ENCODE peak calls at places on chromosomes 16 and 17, in five cellular contexts. O is H1, T is IMR-90, G is mesenchymal stem cell, U is trophoblast cell. D is an unnamed sample.

GRCh38 chr17:32486091-32486700 is 597 bp upstream of the CDK5R1 start:
- DNase-seq in O (no peak), T (peak), G (peak), U (peak), D (peak)

GRCh38 chr16:8739989-8740704 is 57.3 kb downstream of the TMEM186 start:
- DNase-seq in O (no peak), T (no peak), G (no peak), U (peak), D (no peak)

GRCh38 chr17:80454557-80455327 is 21.7 kb downstream of the NPTX1 start:
- DNase-seq in O (peak), T (peak), G (peak), U (peak), D (peak)

GRCh38 chr16:66521951-66522771 is 27.8 kb downstream of the TK2 start:
- DNase-seq in O (no peak), T (peak), G (peak), U (peak), D (no peak)

GRCh38 chr17:45368661-45369060 is 51.8 kb upstream of the MAP3K14 start:
- DNase-seq in O (no peak), T (peak), G (peak), U (no peak), D (no peak)

GRCh38 chr17:28347261-28347891 is 10.0 kb downstream of the POLDIP2 start:
- DNase-seq in O (no peak), T (peak), G (peak), U (peak), D (no peak)

GRCh38 chr16:14172200-14172805 is 101.2 kb downstream of the MRTFB start:
- DNase-seq in O (no peak), T (peak), G (peak), U (peak), D (no peak)

GRCh38 chr16:29811896-29812665 is at the start of gene PRRT2:
- DNase-seq in O (no peak), T (peak), G (peak), U (peak), D (peak)

GRCh38 chr17:32525116-32525515 is 38.3 kb downstream of the CDK5R1 start:
- DNase-seq in O (no peak), T (peak), G (peak), U (peak), D (no peak)

GRCh38 chr17:60039096-60039495 is 39.6 kb downstream of the HEATR6 start:
- DNase-seq in O (no peak), T (no peak), G (no peak), U (peak), D (no peak)

GRCh38 chr16:86354641-86355040 is 155.7 kb upstream of the FOXF1 start:
- DNase-seq in O (no peak), T (peak), G (peak), U (no peak), D (no peak)

GRCh38 chr17:81890447-81891302 is 711 bp downstream of the ALYREF start:
- DNase-seq in O (no peak), T (no peak), G (peak), U (peak), D (no peak)

GRCh38 chr17:65360961-65361552 is 200.4 kb downstream of the AXIN2 start:
- DNase-seq in O (no peak), T (no peak), G (no peak), U (no peak), D (no peak)

GRCh38 chr17:57086069-57086930 is 1.3 kb downstream of the AKAP1 start:
- DNase-seq in O (no peak), T (peak), G (peak), U (peak), D (peak)

GRCh38 chr16:31876955-31877828 is 3.6 kb downstream of the ZNF267 start:
- DNase-seq in O (no peak), T (peak), G (peak), U (peak), D (no peak)

GRCh38 chr17:74132354-74132753 is 71.1 kb upstream of the RPL38 start:
- DNase-seq in O (no peak), T (no peak), G (no peak), U (no peak), D (no peak)

GRCh38 chr17:45952814-45953320 is 46.2 kb upstream of the STH start:
- DNase-seq in O (no peak), T (no peak), G (no peak), U (no peak), D (no peak)

GRCh38 chr17:61837175-61838051 is 25.9 kb downstream of the BRIP1 start:
- DNase-seq in O (no peak), T (peak), G (peak), U (peak), D (peak)

GRCh38 chr17:43588664-43589435 is 42.7 kb upstream of the ETV4 start:
- DNase-seq in O (no peak), T (no peak), G (no peak), U (no peak), D (no peak)

GRCh38 chr16:49608801-49609200 is 235.2 kb downstream of the C16orf78 start:
- DNase-seq in O (no peak), T (peak), G (peak), U (peak), D (no peak)

GRCh38 chr17:17911003-17911613 is 61.1 kb downstream of the TOM1L2 start:
- DNase-seq in O (no peak), T (no peak), G (no peak), U (no peak), D (no peak)

GRCh38 chr16:1012722-1013592 is 31.4 kb downstream of the SOX8 start:
- DNase-seq in O (no peak), T (no peak), G (no peak), U (no peak), D (no peak)

DNA sequence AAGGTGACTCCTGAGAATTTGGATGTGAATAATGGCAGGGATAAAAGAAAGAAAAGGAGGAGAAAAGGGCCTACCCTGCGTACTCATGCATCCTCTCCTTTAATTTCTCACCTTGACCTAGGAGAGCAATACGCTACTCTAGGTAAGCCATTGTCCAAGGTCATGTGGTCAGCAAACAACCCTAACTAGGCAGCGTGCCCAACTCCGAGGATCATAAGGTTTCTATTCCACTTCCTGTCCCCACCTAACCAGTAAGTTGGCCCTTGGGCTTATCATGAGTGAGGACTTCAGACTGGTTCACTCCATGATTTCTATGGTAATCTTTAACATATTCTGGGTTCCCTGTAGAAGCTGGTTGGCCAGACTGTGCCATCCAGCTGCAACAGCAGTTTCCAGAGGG is 315.1 kb upstream of the CCL2 start:
- DNase-seq in O (no peak), T (no peak), G (no peak), U (no peak), D (no peak)
- H3K23ac ChIP-seq in O (no peak), T (no peak), G (no peak), U (no peak), D (no peak)

DNA sequence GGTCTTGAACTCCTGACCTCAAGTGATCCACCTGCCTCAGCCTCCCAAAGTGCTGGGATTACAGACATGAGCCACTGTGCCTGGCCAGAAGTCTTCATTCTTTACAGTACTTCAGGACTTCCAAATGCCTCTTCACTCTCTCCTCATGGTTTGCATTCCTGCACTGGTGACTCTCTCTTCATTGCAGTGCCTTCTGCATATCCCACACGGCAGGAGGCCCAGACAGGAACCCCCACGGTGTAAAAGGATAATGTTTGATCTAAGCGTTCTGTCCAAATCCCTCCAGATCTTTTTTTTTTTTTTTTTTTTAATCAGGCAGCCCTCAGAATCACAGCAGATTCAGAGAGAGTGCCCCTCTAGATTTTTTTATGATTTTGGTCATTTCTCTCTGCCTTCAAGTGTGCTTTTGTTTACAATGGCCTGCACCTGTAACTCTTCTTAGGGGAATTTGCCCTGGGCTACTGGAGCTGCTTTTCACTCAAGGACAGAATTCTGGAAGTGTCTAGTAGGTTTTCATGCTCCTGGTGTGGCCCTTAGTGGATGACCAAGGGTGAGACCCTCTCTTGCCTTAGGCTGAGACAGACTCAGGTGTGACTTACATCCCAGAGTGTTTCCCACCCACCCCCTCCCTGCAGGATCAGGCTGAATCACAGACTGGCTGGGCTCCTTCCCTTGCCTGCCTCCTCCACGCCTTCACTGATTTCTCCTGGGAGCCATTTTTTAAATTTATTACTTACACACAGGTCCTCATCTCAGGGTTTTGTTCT is 19.8 kb upstream of the NF1 start:
- DNase-seq in O (no peak), T (peak), G (peak), U (peak), D (no peak)
- H2AFZ ChIP-seq in O (no peak), T (no peak), G (no peak), U (no peak), D (no peak)

GRCh38 chr17:21066394-21066793 is 23.6 kb upstream of the USP22 start:
- DNase-seq in O (no peak), T (no peak), G (no peak), U (no peak), D (no peak)
- H3K4me3 ChIP-seq in O (no peak), T (no peak), G (no peak), U (no peak), D (no peak)

DNA sequence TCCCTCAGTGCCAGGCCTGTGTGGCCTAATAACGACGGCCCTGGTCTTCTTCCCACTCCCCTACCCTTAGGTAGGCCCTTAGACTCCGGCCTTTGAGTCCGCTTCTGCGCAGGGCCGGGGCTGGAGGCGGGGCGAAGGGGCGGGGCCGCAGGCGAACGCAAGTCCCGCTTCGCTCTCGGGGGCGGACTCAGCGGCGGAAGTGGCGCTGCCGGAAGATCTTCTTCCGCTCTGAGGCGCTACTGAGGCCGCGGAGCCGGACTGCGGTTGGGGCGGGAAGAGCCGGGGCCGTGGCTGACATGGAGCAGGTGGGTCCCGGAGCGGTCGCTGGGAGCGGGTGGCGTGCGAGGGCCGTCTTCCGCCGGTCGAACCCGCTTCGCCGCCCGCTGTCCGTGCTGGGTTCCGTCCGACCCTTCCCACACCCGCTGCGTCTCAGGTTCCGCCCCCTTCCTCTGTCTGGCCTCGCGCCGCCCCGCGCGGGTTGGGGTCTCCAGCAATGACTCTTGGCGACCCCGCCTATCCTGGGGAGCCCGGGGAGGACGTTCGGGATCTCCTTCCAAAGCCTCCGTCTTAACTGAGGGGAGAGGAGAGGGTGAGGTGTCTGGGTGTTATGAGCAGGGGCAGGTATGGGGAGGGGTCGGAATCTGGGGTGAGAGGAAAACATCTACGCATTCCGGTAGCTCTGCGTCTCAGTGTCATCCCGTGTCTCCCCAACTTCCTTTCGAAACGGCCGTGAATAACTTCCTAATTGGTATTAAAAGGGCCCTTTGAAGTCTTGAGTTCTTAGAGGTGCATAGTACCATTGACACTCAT is at the start of gene STARD3:
- DNase-seq in O (no peak), T (peak), G (peak), U (peak), D (peak)
- H3K23ac ChIP-seq in O (no peak), T (peak), G (peak), U (no peak), D (peak)

GRCh38 chr17:76997981-76998531 is 129.9 kb downstream of the MGAT5B start:
- DNase-seq in O (no peak), T (no peak), G (no peak), U (no peak), D (no peak)

GRCh38 chr17:76995352-76996105 is 127.3 kb downstream of the MGAT5B start:
- DNase-seq in O (peak), T (no peak), G (no peak), U (no peak), D (no peak)

GRCh38 chr17:76996741-76997694 is 128.8 kb downstream of the MGAT5B start:
- DNase-seq in O (no peak), T (no peak), G (no peak), U (no peak), D (no peak)

GRCh38 chr17:77001487-77001886 is 133.3 kb downstream of the MGAT5B start:
- DNase-seq in O (no peak), T (no peak), G (no peak), U (no peak), D (no peak)

GRCh38 chr17:76998839-76999238 is 130.6 kb downstream of the MGAT5B start:
- DNase-seq in O (no peak), T (no peak), G (no peak), U (no peak), D (no peak)
- H2AFZ ChIP-seq in O (no peak), T (no peak), G (no peak), U (no peak), D (no peak)

DNA sequence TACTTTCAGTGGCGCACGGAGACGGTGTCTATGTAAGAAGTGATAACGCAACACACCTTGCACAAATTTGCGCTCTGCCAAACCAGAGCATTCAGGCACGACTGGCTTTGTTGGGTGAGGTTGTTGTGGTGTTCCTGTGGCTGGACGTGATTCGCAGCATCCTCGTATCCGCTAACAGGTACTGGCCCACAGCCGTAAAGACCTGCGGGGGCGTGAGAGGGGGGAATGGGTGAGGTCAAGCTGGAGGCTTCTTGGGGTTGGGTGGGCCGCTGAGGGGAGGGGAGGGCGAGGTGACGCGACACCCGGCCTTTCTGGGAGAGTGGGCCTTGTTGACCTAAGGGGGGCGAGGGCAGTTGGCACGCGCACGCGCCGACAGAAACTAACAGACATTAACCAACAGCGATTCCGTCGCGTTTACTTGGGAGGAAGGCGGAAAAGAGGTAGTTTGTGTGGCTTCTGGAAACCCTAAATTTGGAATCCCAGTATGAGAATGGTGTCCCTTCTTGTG is 510.9 kb downstream of the KCNJ18 start:
- DNase-seq in O (no peak), T (no peak), G (no peak), U (no peak), D (no peak)
- H3K4me3 ChIP-seq in O (no peak), T (no peak), G (no peak), U (no peak), D (no peak)

GRCh38 chr17:41785091-41785875 is 1.2 kb downstream of the JUP start:
- DNase-seq in O (peak), T (no peak), G (peak), U (peak), D (peak)

GRCh38 chr17:41782142-41782541 is 4.4 kb downstream of the JUP start:
- DNase-seq in O (no peak), T (no peak), G (no peak), U (no peak), D (no peak)

GRCh38 chr17:41786227-41787020 is at the start of gene JUP:
- DNase-seq in O (peak), T (peak), G (peak), U (peak), D (peak)

GRCh38 chr17:41785876-41786226 is 660 bp downstream of the JUP start:
- DNase-seq in O (no peak), T (no peak), G (no peak), U (no peak), D (no peak)

GRCh38 chr17:41784207-41784744 is 2.2 kb downstream of the JUP start:
- DNase-seq in O (no peak), T (peak), G (peak), U (peak), D (no peak)
- H3K23ac ChIP-seq in O (no peak), T (peak), G (no peak), U (no peak), D (no peak)

GRCh38 chr17:76685846-76686245 is 24.9 kb downstream of the MXRA7 start:
- DNase-seq in O (no peak), T (no peak), G (no peak), U (no peak), D (no peak)

GRCh38 chr17:76686538-76687277 is 24.1 kb downstream of the MXRA7 start:
- DNase-seq in O (no peak), T (no peak), G (no peak), U (no peak), D (no peak)

GRCh38 chr17:76689859-76690258 is 20.9 kb downstream of the MXRA7 start:
- DNase-seq in O (no peak), T (no peak), G (no peak), U (peak), D (no peak)

GRCh38 chr17:76687278-76688164 is 23.2 kb downstream of the MXRA7 start:
- DNase-seq in O (no peak), T (no peak), G (no peak), U (no peak), D (no peak)

DNA sequence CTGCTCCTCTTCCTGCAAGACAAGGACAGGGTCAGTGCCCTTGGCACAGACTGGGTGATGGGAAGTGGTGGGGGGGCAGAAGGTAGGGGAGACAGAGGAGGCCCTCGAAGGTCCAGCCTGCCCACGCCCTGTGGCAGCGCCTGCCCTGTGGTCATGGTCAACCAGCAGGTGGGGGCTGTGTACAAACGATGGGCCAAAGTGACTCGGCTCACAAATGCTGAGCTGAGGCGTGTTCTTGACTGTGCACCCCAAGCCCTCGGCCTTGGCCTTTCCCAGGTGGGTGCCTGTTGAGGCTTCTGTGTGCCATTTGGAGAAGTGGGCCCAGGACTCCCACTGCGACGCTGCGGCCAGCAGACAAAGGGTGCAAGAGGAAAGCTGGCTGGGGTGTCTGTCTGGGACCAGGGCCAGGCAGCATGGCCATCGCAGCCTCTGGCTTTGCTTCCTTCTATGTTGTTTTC is 22.6 kb downstream of the MXRA7 start:
- DNase-seq in O (no peak), T (no peak), G (no peak), U (no peak), D (no peak)
- H2AFZ ChIP-seq in O (no peak), T (peak), G (no peak), U (no peak), D (no peak)

GRCh38 chr17:48131216-48131824 is 23.8 kb downstream of the SNX11 start:
- DNase-seq in O (peak), T (peak), G (peak), U (peak), D (peak)
- H3K4me3 ChIP-seq in O (no peak), T (no peak), G (no peak), U (no peak), D (no peak)

GRCh38 chr16:46689492-46690280 is at the start of gene ORC6:
- DNase-seq in O (peak), T (peak), G (peak), U (peak), D (peak)
- H3K23ac ChIP-seq in O (no peak), T (peak), G (no peak), U (no peak), D (peak)